ENCODE peak calls at places on chromosomes 12 and 14, in eight cellular contexts. One of them, this sample, is unnamed.

GRCh38 chr12:19624000-19624399 is 184.7 kb downstream of the AEBP2 start:
- DNase-seq in CD8-positive, alpha-beta memory T cell: peak
- DNase-seq in coronary artery: no peak
- DNase-seq in sigmoid colon: no peak
- DNase-seq in small intestine: no peak
- DNase-seq in endodermal cell: no peak
- DNase-seq in psoas muscle: no peak
- DNase-seq in CD4-positive, CD25-positive, alpha-beta regulatory T cell: no peak
- DNase-seq in this sample: no peak

GRCh38 chr12:110577717-110578521 is 5.2 kb downstream of the PPTC7 start:
- DNase-seq in CD8-positive, alpha-beta memory T cell: peak
- DNase-seq in coronary artery: no peak
- DNase-seq in sigmoid colon: no peak
- DNase-seq in small intestine: peak
- DNase-seq in endodermal cell: peak
- DNase-seq in psoas muscle: no peak
- DNase-seq in CD4-positive, CD25-positive, alpha-beta regulatory T cell: peak
- DNase-seq in this sample: peak

GRCh38 chr14:103185051-103186027 is 62.1 kb downstream of the TNFAIP2 start:
- DNase-seq in CD8-positive, alpha-beta memory T cell: peak
- DNase-seq in coronary artery: peak
- DNase-seq in sigmoid colon: peak
- DNase-seq in small intestine: peak
- DNase-seq in endodermal cell: no peak
- DNase-seq in psoas muscle: no peak
- DNase-seq in CD4-positive, CD25-positive, alpha-beta regulatory T cell: peak
- DNase-seq in this sample: no peak

GRCh38 chr12:38904932-38905479 is 385 bp downstream of the CPNE8 start:
- DNase-seq in CD8-positive, alpha-beta memory T cell: peak
- DNase-seq in coronary artery: peak
- DNase-seq in sigmoid colon: peak
- DNase-seq in small intestine: peak
- DNase-seq in endodermal cell: peak
- DNase-seq in psoas muscle: peak
- DNase-seq in CD4-positive, CD25-positive, alpha-beta regulatory T cell: peak
- DNase-seq in this sample: peak

GRCh38 chr14:23294346-23294733 is 8.3 kb downstream of the PPP1R3E start:
- DNase-seq in CD8-positive, alpha-beta memory T cell: no peak
- DNase-seq in coronary artery: no peak
- DNase-seq in sigmoid colon: no peak
- DNase-seq in small intestine: no peak
- DNase-seq in endodermal cell: peak
- DNase-seq in psoas muscle: no peak
- DNase-seq in CD4-positive, CD25-positive, alpha-beta regulatory T cell: no peak
- DNase-seq in this sample: no peak

GRCh38 chr14:97276573-97276972 is 479.4 kb downstream of the VRK1 start:
- DNase-seq in CD8-positive, alpha-beta memory T cell: no peak
- DNase-seq in coronary artery: no peak
- DNase-seq in sigmoid colon: no peak
- DNase-seq in small intestine: no peak
- DNase-seq in endodermal cell: no peak
- DNase-seq in psoas muscle: no peak
- DNase-seq in CD4-positive, CD25-positive, alpha-beta regulatory T cell: no peak
- DNase-seq in this sample: no peak

GRCh38 chr14:68843471-68844209 is 50.8 kb upstream of the ZFP36L1 start:
- DNase-seq in CD8-positive, alpha-beta memory T cell: peak
- DNase-seq in coronary artery: no peak
- DNase-seq in sigmoid colon: peak
- DNase-seq in small intestine: peak
- DNase-seq in endodermal cell: peak
- DNase-seq in psoas muscle: peak
- DNase-seq in CD4-positive, CD25-positive, alpha-beta regulatory T cell: peak
- DNase-seq in this sample: peak

GRCh38 chr14:102993523-102993922 is 63.8 kb downstream of the CDC42BPB start:
- DNase-seq in CD8-positive, alpha-beta memory T cell: no peak
- DNase-seq in coronary artery: no peak
- DNase-seq in sigmoid colon: no peak
- DNase-seq in small intestine: peak
- DNase-seq in endodermal cell: no peak
- DNase-seq in psoas muscle: no peak
- DNase-seq in CD4-positive, CD25-positive, alpha-beta regulatory T cell: no peak
- DNase-seq in this sample: peak

GRCh38 chr12:42306297-42306696 is 19.6 kb downstream of the ZCRB1 start:
- DNase-seq in CD8-positive, alpha-beta memory T cell: no peak
- DNase-seq in coronary artery: no peak
- DNase-seq in sigmoid colon: no peak
- DNase-seq in small intestine: no peak
- DNase-seq in endodermal cell: no peak
- DNase-seq in psoas muscle: no peak
- DNase-seq in CD4-positive, CD25-positive, alpha-beta regulatory T cell: no peak
- DNase-seq in this sample: no peak

GRCh38 chr12:54298904-54299303 is 1.9 kb downstream of the NFE2 start:
- DNase-seq in CD8-positive, alpha-beta memory T cell: no peak
- DNase-seq in coronary artery: no peak
- DNase-seq in sigmoid colon: no peak
- DNase-seq in small intestine: no peak
- DNase-seq in endodermal cell: no peak
- DNase-seq in psoas muscle: no peak
- DNase-seq in CD4-positive, CD25-positive, alpha-beta regulatory T cell: no peak
- DNase-seq in this sample: no peak

GRCh38 chr12:2960996-2961616 is 1.9 kb downstream of the TEAD4 start:
- DNase-seq in CD8-positive, alpha-beta memory T cell: no peak
- DNase-seq in coronary artery: no peak
- DNase-seq in sigmoid colon: no peak
- DNase-seq in small intestine: no peak
- DNase-seq in endodermal cell: peak
- DNase-seq in psoas muscle: no peak
- DNase-seq in CD4-positive, CD25-positive, alpha-beta regulatory T cell: no peak
- DNase-seq in this sample: no peak

GRCh38 chr12:6697584-6698351 is 2.8 kb downstream of the PIANP start:
- DNase-seq in CD8-positive, alpha-beta memory T cell: no peak
- DNase-seq in coronary artery: no peak
- DNase-seq in sigmoid colon: peak
- DNase-seq in small intestine: peak
- DNase-seq in endodermal cell: peak
- DNase-seq in psoas muscle: no peak
- DNase-seq in CD4-positive, CD25-positive, alpha-beta regulatory T cell: no peak
- DNase-seq in this sample: peak

GRCh38 chr12:132582058-132582420 is 28.3 kb downstream of the LRCOL1 start:
- DNase-seq in CD8-positive, alpha-beta memory T cell: no peak
- DNase-seq in coronary artery: no peak
- DNase-seq in sigmoid colon: no peak
- DNase-seq in small intestine: no peak
- DNase-seq in endodermal cell: peak
- DNase-seq in psoas muscle: no peak
- DNase-seq in CD4-positive, CD25-positive, alpha-beta regulatory T cell: no peak
- DNase-seq in this sample: no peak

GRCh38 chr14:53764846-53765245 is 191.8 kb downstream of the BMP4 start:
- DNase-seq in CD8-positive, alpha-beta memory T cell: no peak
- DNase-seq in coronary artery: no peak
- DNase-seq in sigmoid colon: no peak
- DNase-seq in small intestine: peak
- DNase-seq in endodermal cell: no peak
- DNase-seq in psoas muscle: no peak
- DNase-seq in CD4-positive, CD25-positive, alpha-beta regulatory T cell: no peak
- DNase-seq in this sample: no peak

GRCh38 chr12:55845349-55845748 is 2.6 kb upstream of the MMP19 start:
- DNase-seq in CD8-positive, alpha-beta memory T cell: no peak
- DNase-seq in coronary artery: no peak
- DNase-seq in sigmoid colon: no peak
- DNase-seq in small intestine: no peak
- DNase-seq in endodermal cell: no peak
- DNase-seq in psoas muscle: no peak
- DNase-seq in CD4-positive, CD25-positive, alpha-beta regulatory T cell: no peak
- DNase-seq in this sample: no peak

GRCh38 chr14:103091041-103091882 is 3.3 kb upstream of the EXOC3L4 start:
- DNase-seq in CD8-positive, alpha-beta memory T cell: peak
- DNase-seq in coronary artery: no peak
- DNase-seq in sigmoid colon: no peak
- DNase-seq in small intestine: peak
- DNase-seq in endodermal cell: peak
- DNase-seq in psoas muscle: peak
- DNase-seq in CD4-positive, CD25-positive, alpha-beta regulatory T cell: peak
- DNase-seq in this sample: no peak

GRCh38 chr12:53695148-53696138 is 19.6 kb upstream of the ATP5MC2 start:
- DNase-seq in CD8-positive, alpha-beta memory T cell: no peak
- DNase-seq in coronary artery: no peak
- DNase-seq in sigmoid colon: no peak
- DNase-seq in small intestine: peak
- DNase-seq in endodermal cell: peak
- DNase-seq in psoas muscle: peak
- DNase-seq in CD4-positive, CD25-positive, alpha-beta regulatory T cell: no peak
- DNase-seq in this sample: peak

GRCh38 chr14:23537351-23538048 is 14.1 kb downstream of the ZFHX2 start:
- DNase-seq in CD8-positive, alpha-beta memory T cell: no peak
- DNase-seq in coronary artery: no peak
- DNase-seq in sigmoid colon: no peak
- DNase-seq in small intestine: no peak
- DNase-seq in endodermal cell: peak
- DNase-seq in psoas muscle: no peak
- DNase-seq in CD4-positive, CD25-positive, alpha-beta regulatory T cell: no peak
- DNase-seq in this sample: no peak

GRCh38 chr12:124487834-124488165 is 79.6 kb downstream of the NCOR2 start:
- DNase-seq in CD8-positive, alpha-beta memory T cell: no peak
- DNase-seq in coronary artery: no peak
- DNase-seq in sigmoid colon: no peak
- DNase-seq in small intestine: no peak
- DNase-seq in endodermal cell: no peak
- DNase-seq in psoas muscle: no peak
- DNase-seq in CD4-positive, CD25-positive, alpha-beta regulatory T cell: no peak
- DNase-seq in this sample: no peak

GRCh38 chr12:102021540-102022246 is 40.1 kb downstream of the WASHC3 start:
- DNase-seq in CD8-positive, alpha-beta memory T cell: no peak
- DNase-seq in coronary artery: no peak
- DNase-seq in sigmoid colon: no peak
- DNase-seq in small intestine: no peak
- DNase-seq in endodermal cell: no peak
- DNase-seq in psoas muscle: no peak
- DNase-seq in CD4-positive, CD25-positive, alpha-beta regulatory T cell: no peak
- DNase-seq in this sample: no peak

GRCh38 chr14:104634031-104634760 is 29.6 kb upstream of the TMEM179 start:
- DNase-seq in CD8-positive, alpha-beta memory T cell: no peak
- DNase-seq in coronary artery: peak
- DNase-seq in sigmoid colon: peak
- DNase-seq in small intestine: no peak
- DNase-seq in endodermal cell: no peak
- DNase-seq in psoas muscle: no peak
- DNase-seq in CD4-positive, CD25-positive, alpha-beta regulatory T cell: no peak
- DNase-seq in this sample: no peak

GRCh38 chr14:59020382-59020781 is 168.1 kb upstream of the DAAM1 start:
- DNase-seq in CD8-positive, alpha-beta memory T cell: no peak
- DNase-seq in coronary artery: no peak
- DNase-seq in sigmoid colon: no peak
- DNase-seq in small intestine: peak
- DNase-seq in endodermal cell: no peak
- DNase-seq in psoas muscle: no peak
- DNase-seq in CD4-positive, CD25-positive, alpha-beta regulatory T cell: no peak
- DNase-seq in this sample: peak

GRCh38 chr14:103697601-103698379 is 17.5 kb downstream of the XRCC3 start:
- DNase-seq in CD8-positive, alpha-beta memory T cell: no peak
- DNase-seq in coronary artery: no peak
- DNase-seq in sigmoid colon: no peak
- DNase-seq in small intestine: no peak
- DNase-seq in endodermal cell: no peak
- DNase-seq in psoas muscle: peak
- DNase-seq in CD4-positive, CD25-positive, alpha-beta regulatory T cell: no peak
- DNase-seq in this sample: no peak

GRCh38 chr12:31728289-31728916 is 418 bp downstream of the AMN1 start:
- DNase-seq in CD8-positive, alpha-beta memory T cell: no peak
- DNase-seq in coronary artery: no peak
- DNase-seq in sigmoid colon: peak
- DNase-seq in small intestine: peak
- DNase-seq in endodermal cell: no peak
- DNase-seq in psoas muscle: peak
- DNase-seq in CD4-positive, CD25-positive, alpha-beta regulatory T cell: no peak
- DNase-seq in this sample: no peak

GRCh38 chr14:89184952-89185351 is 232.1 kb downstream of the FOXN3 start:
- DNase-seq in CD8-positive, alpha-beta memory T cell: no peak
- DNase-seq in coronary artery: no peak
- DNase-seq in sigmoid colon: no peak
- DNase-seq in small intestine: no peak
- DNase-seq in endodermal cell: peak
- DNase-seq in psoas muscle: peak
- DNase-seq in CD4-positive, CD25-positive, alpha-beta regulatory T cell: no peak
- DNase-seq in this sample: no peak
- H3K27ac ChIP-seq in CD8-positive, alpha-beta memory T cell: no peak
- H3K27ac ChIP-seq in coronary artery: no peak
- H3K27ac ChIP-seq in sigmoid colon: no peak
- H3K27ac ChIP-seq in small intestine: no peak
- H3K27ac ChIP-seq in endodermal cell: no peak
- H3K27ac ChIP-seq in psoas muscle: peak
- H3K27ac ChIP-seq in CD4-positive, CD25-positive, alpha-beta regulatory T cell: no peak
- H3K27ac ChIP-seq in this sample: no peak

GRCh38 chr12:4947297-4947696 is 37.6 kb downstream of the KCNA1 start:
- DNase-seq in CD8-positive, alpha-beta memory T cell: no peak
- DNase-seq in coronary artery: no peak
- DNase-seq in sigmoid colon: no peak
- DNase-seq in small intestine: no peak
- DNase-seq in endodermal cell: no peak
- DNase-seq in psoas muscle: no peak
- DNase-seq in CD4-positive, CD25-positive, alpha-beta regulatory T cell: no peak
- DNase-seq in this sample: no peak
- H3K4me3 ChIP-seq in CD8-positive, alpha-beta memory T cell: no peak
- H3K4me3 ChIP-seq in coronary artery: no peak
- H3K4me3 ChIP-seq in sigmoid colon: no peak
- H3K4me3 ChIP-seq in small intestine: no peak
- H3K4me3 ChIP-seq in endodermal cell: no peak
- H3K4me3 ChIP-seq in psoas muscle: no peak
- H3K4me3 ChIP-seq in CD4-positive, CD25-positive, alpha-beta regulatory T cell: no peak
- H3K4me3 ChIP-seq in this sample: no peak

GRCh38 chr14:92460916-92461579 is 52.5 kb upstream of the RIN3 start:
- DNase-seq in CD8-positive, alpha-beta memory T cell: no peak
- DNase-seq in coronary artery: peak
- DNase-seq in sigmoid colon: peak
- DNase-seq in small intestine: no peak
- DNase-seq in endodermal cell: peak
- DNase-seq in psoas muscle: no peak
- DNase-seq in CD4-positive, CD25-positive, alpha-beta regulatory T cell: no peak
- DNase-seq in this sample: peak
- H3K27ac ChIP-seq in CD8-positive, alpha-beta memory T cell: no peak
- H3K27ac ChIP-seq in coronary artery: no peak
- H3K27ac ChIP-seq in sigmoid colon: no peak
- H3K27ac ChIP-seq in small intestine: no peak
- H3K27ac ChIP-seq in endodermal cell: no peak
- H3K27ac ChIP-seq in psoas muscle: peak
- H3K27ac ChIP-seq in CD4-positive, CD25-positive, alpha-beta regulatory T cell: no peak
- H3K27ac ChIP-seq in this sample: peak

GRCh38 chr12:114403044-114403689 is 2.8 kb downstream of the TBX5 start:
- DNase-seq in CD8-positive, alpha-beta memory T cell: no peak
- DNase-seq in coronary artery: no peak
- DNase-seq in sigmoid colon: no peak
- DNase-seq in small intestine: no peak
- DNase-seq in endodermal cell: peak
- DNase-seq in psoas muscle: no peak
- DNase-seq in CD4-positive, CD25-positive, alpha-beta regulatory T cell: no peak
- DNase-seq in this sample: no peak
- H3K4me3 ChIP-seq in CD8-positive, alpha-beta memory T cell: no peak
- H3K4me3 ChIP-seq in coronary artery: peak
- H3K4me3 ChIP-seq in sigmoid colon: no peak
- H3K4me3 ChIP-seq in small intestine: no peak
- H3K4me3 ChIP-seq in endodermal cell: no peak
- H3K4me3 ChIP-seq in psoas muscle: no peak
- H3K4me3 ChIP-seq in CD4-positive, CD25-positive, alpha-beta regulatory T cell: no peak
- H3K4me3 ChIP-seq in this sample: no peak

This sample was measured in brain microvascular endothelial cell.